ENCODE peak calls at places on chromosomes 2 and 18, in eight cellular contexts. One of them, this sample, is unnamed.

GRCh38 chr18:9643549-9643948 is 29.2 kb upstream of the PPP4R1 start:
- DNase-seq in AG04449: peak; percentile 91
- DNase-seq in fibroblast of lung: peak; percentile 97
- DNase-seq in GM23248: peak; percentile 97
- DNase-seq in bronchial epithelial cell: peak; percentile 99
- DNase-seq in thoracic aorta: no peak
- DNase-seq in NB4: no peak
- DNase-seq in brain microvascular endothelial cell: peak; percentile 97
- DNase-seq in this sample: peak; percentile 99

GRCh38 chr2:42424033-42424432 is 63.0 kb upstream of the COX7A2L start:
- DNase-seq in AG04449: no peak
- DNase-seq in fibroblast of lung: peak; percentile 75
- DNase-seq in GM23248: peak; percentile 76
- DNase-seq in bronchial epithelial cell: no peak
- DNase-seq in thoracic aorta: no peak
- DNase-seq in NB4: no peak
- DNase-seq in brain microvascular endothelial cell: peak; percentile 24
- DNase-seq in this sample: peak; percentile 52

GRCh38 chr2:176110975-176111663 is 4.0 kb downstream of the HOXD11 start:
- DNase-seq in AG04449: no peak
- DNase-seq in fibroblast of lung: peak; percentile 39
- DNase-seq in GM23248: peak; percentile 92
- DNase-seq in bronchial epithelial cell: peak; percentile 26
- DNase-seq in thoracic aorta: no peak
- DNase-seq in NB4: peak; percentile 76
- DNase-seq in brain microvascular endothelial cell: no peak
- DNase-seq in this sample: peak; percentile 52

GRCh38 chr2:1572638-1573037 is 159.4 kb downstream of the TPO start:
- DNase-seq in AG04449: no peak
- DNase-seq in fibroblast of lung: peak; percentile 47
- DNase-seq in GM23248: peak; percentile 90
- DNase-seq in bronchial epithelial cell: peak; percentile 35
- DNase-seq in thoracic aorta: no peak
- DNase-seq in NB4: no peak
- DNase-seq in brain microvascular endothelial cell: peak; percentile 66
- DNase-seq in this sample: peak; percentile 66

GRCh38 chr2:51581636-51582267 is 549.8 kb upstream of the NRXN1 start:
- DNase-seq in AG04449: no peak
- DNase-seq in fibroblast of lung: no peak
- DNase-seq in GM23248: no peak
- DNase-seq in bronchial epithelial cell: no peak
- DNase-seq in thoracic aorta: no peak
- DNase-seq in NB4: no peak
- DNase-seq in brain microvascular endothelial cell: no peak
- DNase-seq in this sample: no peak

GRCh38 chr2:148664229-148664628 is 19.7 kb downstream of the EPC2 start:
- DNase-seq in AG04449: no peak
- DNase-seq in fibroblast of lung: no peak
- DNase-seq in GM23248: no peak
- DNase-seq in bronchial epithelial cell: no peak
- DNase-seq in thoracic aorta: no peak
- DNase-seq in NB4: no peak
- DNase-seq in brain microvascular endothelial cell: no peak
- DNase-seq in this sample: no peak

GRCh38 chr18:54240629-54241107 is 16.2 kb upstream of the MBD2 start:
- DNase-seq in AG04449: no peak
- DNase-seq in fibroblast of lung: peak; percentile 19
- DNase-seq in GM23248: no peak
- DNase-seq in bronchial epithelial cell: no peak
- DNase-seq in thoracic aorta: no peak
- DNase-seq in NB4: peak; percentile 8
- DNase-seq in brain microvascular endothelial cell: no peak
- DNase-seq in this sample: peak; percentile 12

GRCh38 chr2:216535454-216535995 is 36.9 kb downstream of the RPL37A start:
- DNase-seq in AG04449: peak; percentile 95
- DNase-seq in fibroblast of lung: peak; percentile 88
- DNase-seq in GM23248: peak; percentile 91
- DNase-seq in bronchial epithelial cell: peak; percentile 88
- DNase-seq in thoracic aorta: peak; percentile 61
- DNase-seq in NB4: peak; percentile 82
- DNase-seq in brain microvascular endothelial cell: peak; percentile 94
- DNase-seq in this sample: peak; percentile 96

GRCh38 chr2:223508372-223508771 is 93.8 kb downstream of the SCG2 start:
- DNase-seq in AG04449: no peak
- DNase-seq in fibroblast of lung: no peak
- DNase-seq in GM23248: no peak
- DNase-seq in bronchial epithelial cell: no peak
- DNase-seq in thoracic aorta: no peak
- DNase-seq in NB4: no peak
- DNase-seq in brain microvascular endothelial cell: no peak
- DNase-seq in this sample: no peak

GRCh38 chr2:64036343-64036742 is 17.1 kb upstream of the VPS54 start:
- DNase-seq in AG04449: no peak
- DNase-seq in fibroblast of lung: peak; percentile 59
- DNase-seq in GM23248: peak; percentile 90
- DNase-seq in bronchial epithelial cell: peak; percentile 88
- DNase-seq in thoracic aorta: no peak
- DNase-seq in NB4: peak; percentile 65
- DNase-seq in brain microvascular endothelial cell: peak; percentile 59
- DNase-seq in this sample: peak; percentile 67

GRCh38 chr2:214809751-214810564 is 475 bp upstream of the BARD1 start:
- DNase-seq in AG04449: peak; percentile 87
- DNase-seq in fibroblast of lung: peak; percentile 99
- DNase-seq in GM23248: peak; percentile 99
- DNase-seq in bronchial epithelial cell: peak; percentile 91
- DNase-seq in thoracic aorta: peak; percentile 94
- DNase-seq in NB4: peak; percentile 98
- DNase-seq in brain microvascular endothelial cell: peak; percentile 98
- DNase-seq in this sample: peak; percentile 98
- H3K4me3 ChIP-seq in AG04449: peak overlapping the region; percentile 87
- H3K4me3 ChIP-seq in fibroblast of lung: peak overlapping the region; percentile 88
- H3K4me3 ChIP-seq in GM23248: peak overlapping the region; percentile 92
- H3K4me3 ChIP-seq in bronchial epithelial cell: peak overlapping the region; percentile 93
- H3K4me3 ChIP-seq in thoracic aorta: peak overlapping the region; percentile 98
- H3K4me3 ChIP-seq in NB4: peak overlapping the region; percentile 68
- H3K4me3 ChIP-seq in brain microvascular endothelial cell: peak overlapping the region; percentile 93
- H3K4me3 ChIP-seq in this sample: peak overlapping the region; percentile 86

GRCh38 chr2:10875126-10875525 is 36.6 kb upstream of the KCNF1 start:
- DNase-seq in AG04449: no peak
- DNase-seq in fibroblast of lung: no peak
- DNase-seq in GM23248: no peak
- DNase-seq in bronchial epithelial cell: no peak
- DNase-seq in thoracic aorta: no peak
- DNase-seq in NB4: no peak
- DNase-seq in brain microvascular endothelial cell: no peak
- DNase-seq in this sample: no peak
- H3K4me3 ChIP-seq in AG04449: no peak overlapping the region
- H3K4me3 ChIP-seq in fibroblast of lung: no peak overlapping the region
- H3K4me3 ChIP-seq in GM23248: no peak overlapping the region
- H3K4me3 ChIP-seq in bronchial epithelial cell: no peak overlapping the region
- H3K4me3 ChIP-seq in thoracic aorta: no peak overlapping the region
- H3K4me3 ChIP-seq in NB4: no peak overlapping the region
- H3K4me3 ChIP-seq in brain microvascular endothelial cell: no peak overlapping the region
- H3K4me3 ChIP-seq in this sample: no peak overlapping the region

GRCh38 chr18:57802869-57803118 is 321 bp downstream of the ATP8B1 start:
- DNase-seq in AG04449: no peak
- DNase-seq in fibroblast of lung: no peak
- DNase-seq in GM23248: no peak
- DNase-seq in bronchial epithelial cell: no peak
- DNase-seq in thoracic aorta: no peak
- DNase-seq in NB4: no peak
- DNase-seq in brain microvascular endothelial cell: no peak
- DNase-seq in this sample: no peak
- H3K4me3 ChIP-seq in AG04449: peak overlapping the region; percentile 98
- H3K4me3 ChIP-seq in fibroblast of lung: peak overlapping the region; percentile 79
- H3K4me3 ChIP-seq in GM23248: peak overlapping the region; percentile 98
- H3K4me3 ChIP-seq in bronchial epithelial cell: peak overlapping the region; percentile 91
- H3K4me3 ChIP-seq in thoracic aorta: peak overlapping the region; percentile 86
- H3K4me3 ChIP-seq in NB4: no peak overlapping the region
- H3K4me3 ChIP-seq in brain microvascular endothelial cell: peak overlapping the region; percentile 84
- H3K4me3 ChIP-seq in this sample: peak overlapping the region; percentile 97

GRCh38 chr18:34957864-34958259 is 83.4 kb upstream of the MAPRE2 start:
- DNase-seq in AG04449: no peak
- DNase-seq in fibroblast of lung: no peak
- DNase-seq in GM23248: no peak
- DNase-seq in bronchial epithelial cell: no peak
- DNase-seq in thoracic aorta: no peak
- DNase-seq in NB4: no peak
- DNase-seq in brain microvascular endothelial cell: no peak
- DNase-seq in this sample: no peak
- H3K4me3 ChIP-seq in AG04449: no peak overlapping the region
- H3K4me3 ChIP-seq in fibroblast of lung: no peak overlapping the region
- H3K4me3 ChIP-seq in GM23248: no peak overlapping the region
- H3K4me3 ChIP-seq in bronchial epithelial cell: no peak overlapping the region
- H3K4me3 ChIP-seq in thoracic aorta: no peak overlapping the region
- H3K4me3 ChIP-seq in NB4: no peak overlapping the region
- H3K4me3 ChIP-seq in brain microvascular endothelial cell: no peak overlapping the region
- H3K4me3 ChIP-seq in this sample: no peak overlapping the region